ENCODE peak calls at places on chromosomes 11 and 22, in eight cellular contexts. K is fibroblast of pulmonary artery, Q is AG10803, M is IMR-90, D is NB4, A is fibroblast of mammary gland, X is body of pancreas, C is PC-3. V is an unnamed sample.

GRCh38 chr22:39613549-39613921 is 43.0 kb downstream of the CACNA1I start:
- DNase-seq in K (no peak), Q (no peak), M (no peak), D (no peak), A (no peak), X (no peak), C (no peak), V (no peak)

GRCh38 chr11:64580387-64580786 is 10.6 kb upstream of the SLC22A12 start:
- DNase-seq in K (no peak), Q (no peak), M (no peak), D (no peak), A (peak; percentile 7), X (no peak), C (no peak), V (peak; percentile 31)

GRCh38 chr22:45781941-45782340 is 110.3 kb downstream of the ATXN10 start:
- DNase-seq in K (no peak), Q (no peak), M (peak; percentile 54), D (no peak), A (peak; percentile 17), X (no peak), C (peak; percentile 29), V (no peak)

GRCh38 chr11:74024630-74025029 is 15.7 kb upstream of the UCP3 start:
- DNase-seq in K (peak; percentile 90), Q (peak; percentile 88), M (peak; percentile 92), D (no peak), A (peak; percentile 94), X (peak; percentile 56), C (peak; percentile 53), V (peak; percentile 93)

GRCh38 chr11:134537296-134537695 is 125.3 kb upstream of the B3GAT1 start:
- DNase-seq in K (no peak), Q (no peak), M (no peak), D (no peak), A (no peak), X (no peak), C (no peak), V (no peak)

GRCh38 chr11:40403321-40403720 is 1056.1 kb downstream of the LRRC4C start:
- DNase-seq in K (no peak), Q (no peak), M (peak; percentile 23), D (no peak), A (peak; percentile 67), X (no peak), C (peak; percentile 12), V (no peak)

GRCh38 chr22:17143101-17143500 is 16.0 kb downstream of the HDHD5 start:
- DNase-seq in K (no peak), Q (no peak), M (no peak), D (no peak), A (no peak), X (no peak), C (no peak), V (no peak)

GRCh38 chr22:33050614-33051230 is 7.5 kb downstream of the SYN3 start:
- DNase-seq in K (no peak), Q (no peak), M (no peak), D (no peak), A (no peak), X (no peak), C (no peak), V (no peak)

GRCh38 chr11:48101044-48101733 is 115.4 kb upstream of the OR4B1 start:
- DNase-seq in K (no peak), Q (no peak), M (no peak), D (no peak), A (no peak), X (no peak), C (no peak), V (no peak)

GRCh38 chr11:29224739-29225384 is 792.0 kb downstream of the KCNA4 start:
- DNase-seq in K (no peak), Q (no peak), M (no peak), D (no peak), A (no peak), X (no peak), C (no peak), V (no peak)

GRCh38 chr11:75878968-75879367 is 64.0 kb downstream of the UVRAG start:
- DNase-seq in K (no peak), Q (no peak), M (no peak), D (no peak), A (no peak), X (no peak), C (no peak), V (no peak)

GRCh38 chr11:128469220-128469619 is 118.1 kb downstream of the ETS1 start:
- DNase-seq in K (no peak), Q (no peak), M (no peak), D (no peak), A (no peak), X (no peak), C (no peak), V (no peak)

GRCh38 chr22:47630741-47631534 is 868.5 kb downstream of the TBC1D22A start:
- DNase-seq in K (no peak), Q (no peak), M (no peak), D (no peak), A (no peak), X (no peak), C (no peak), V (no peak)

GRCh38 chr22:40196628-40197027 is 18.9 kb downstream of the TNRC6B start:
- DNase-seq in K (peak; percentile 88), Q (peak; percentile 89), M (peak; percentile 97), D (no peak), A (peak; percentile 98), X (no peak), C (peak; percentile 84), V (peak; percentile 94)

GRCh38 chr11:75229466-75229865 is 11.1 kb upstream of the TPBGL start:
- DNase-seq in K (no peak), Q (no peak), M (no peak), D (no peak), A (no peak), X (no peak), C (no peak), V (no peak)

GRCh38 chr11:117868815-117869642 is 7.4 kb downstream of the FXYD6 start:
- DNase-seq in K (no peak), Q (no peak), M (no peak), D (no peak), A (no peak), X (no peak), C (no peak), V (no peak)

GRCh38 chr22:46726986-46727317 is 11.1 kb downstream of the CERK start:
- DNase-seq in K (no peak), Q (no peak), M (no peak), D (no peak), A (no peak), X (no peak), C (no peak), V (no peak)

GRCh38 chr22:26617251-26618199 is at the start of gene CRYBB1:
- DNase-seq in K (no peak), Q (peak; percentile 67), M (peak; percentile 36), D (peak; percentile 23), A (peak; percentile 23), X (peak; percentile 44), C (no peak), V (peak; percentile 7)

GRCh38 chr11:31325162-31325561 is 44.4 kb downstream of the DCDC1 start:
- DNase-seq in K (peak; percentile 86), Q (peak; percentile 73), M (peak; percentile 44), D (no peak), A (peak; percentile 87), X (peak; percentile 5), C (peak; percentile 67), V (peak; percentile 79)

GRCh38 chr11:119666463-119667131 is 62.4 kb downstream of the NECTIN1 start:
- DNase-seq in K (peak; percentile 72), Q (peak; percentile 60), M (peak; percentile 47), D (peak; percentile 74), A (peak; percentile 75), X (peak; percentile 79), C (peak; percentile 89), V (peak; percentile 76)

GRCh38 chr22:39381009-39381755 is 18.4 kb upstream of the TAB1 start:
- DNase-seq in K (no peak), Q (no peak), M (no peak), D (no peak), A (no peak), X (no peak), C (no peak), V (no peak)

GRCh38 chr11:92977401-92977800 is 8.0 kb downstream of the MTNR1B start:
- DNase-seq in K (no peak), Q (no peak), M (no peak), D (no peak), A (no peak), X (no peak), C (no peak), V (no peak)

GRCh38 chr22:35534091-35534490 is 6.5 kb upstream of the RASD2 start:
- DNase-seq in K (no peak), Q (no peak), M (no peak), D (no peak), A (no peak), X (no peak), C (no peak), V (no peak)

GRCh38 chr11:22677153-22677890 is 10.9 kb downstream of the GAS2 start:
- DNase-seq in K (no peak), Q (no peak), M (no peak), D (peak; percentile 4), A (no peak), X (no peak), C (no peak), V (no peak)

GRCh38 chr11:72569966-72570892 is 104.0 kb downstream of the PDE2A start:
- DNase-seq in K (peak; percentile 91), Q (peak; percentile 70), M (peak; percentile 66), D (peak; percentile 41), A (peak; percentile 92), X (peak; percentile 40), C (peak; percentile 93), V (peak; percentile 71)

GRCh38 chr11:62791501-62792192 is at the start of gene TMEM223:
- DNase-seq in K (peak; percentile 73), Q (peak; percentile 70), M (peak; percentile 72), D (peak; percentile 91), A (peak; percentile 60), X (peak; percentile 85), C (peak; percentile 88), V (peak; percentile 85)
- H3K4me3 ChIP-seq in K (peak within 1 kb of the TSS; percentile 88), Q (peak within 1 kb of the TSS; percentile 87), M (peak within 1 kb of the TSS; percentile 93), D (peak within 1 kb of the TSS; percentile 82), A (peak within 1 kb of the TSS; percentile 83), X (peak within 1 kb of the TSS; percentile 42), C (peak within 1 kb of the TSS; percentile 96), V (peak within 1 kb of the TSS; percentile 95)

GRCh38 chr11:1749020-1749758 is 1.2 kb downstream of the IFITM10 start:
- DNase-seq in K (no peak), Q (no peak), M (no peak), D (no peak), A (peak; percentile 34), X (no peak), C (no peak), V (peak; percentile 40)
- TF ChIP-seq CTCF in K (no peak), Q (no peak), M (no peak), D (no peak), A (no peak), X (no peak), C (no peak), V (no peak)

GRCh38 chr11:131977231-131977630 is 606.8 kb downstream of the NTM start:
- DNase-seq in K (peak; percentile 23), Q (peak; percentile 73), M (peak; percentile 43), D (no peak), A (peak; percentile 3), X (no peak), C (peak; percentile 75), V (peak; percentile 18)
- H3K4me3 ChIP-seq in K (no peak overlapping the region), Q (no peak overlapping the region), M (no peak overlapping the region), D (no peak overlapping the region), A (no peak overlapping the region), X (no peak overlapping the region), C (peak overlapping the region; percentile 6), V (no peak overlapping the region)

DNA sequence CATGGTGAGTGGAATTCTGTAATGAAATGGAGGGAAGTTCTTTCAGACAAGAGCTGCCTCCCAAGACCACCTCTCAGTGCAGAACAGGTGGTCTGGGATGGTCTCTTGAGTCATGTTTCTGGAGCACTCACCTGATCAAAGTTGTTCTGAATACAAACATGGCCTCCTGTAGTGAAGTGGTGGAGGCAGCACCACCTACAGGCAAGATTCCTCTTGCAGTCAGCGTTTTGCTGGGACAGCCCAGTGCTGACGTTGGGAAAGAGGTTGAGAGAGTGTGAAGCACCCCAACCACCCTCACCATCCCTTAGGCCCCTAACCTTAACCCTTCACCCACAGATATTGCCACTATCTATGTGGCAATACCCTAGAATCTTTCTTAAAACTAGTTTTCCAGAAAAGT is 371.4 kb downstream of the CADM1 start:
- DNase-seq in K (no peak), Q (no peak), M (no peak), D (peak; percentile 9), A (no peak), X (no peak), C (no peak), V (no peak)
- TF ChIP-seq CTCF in K (no peak), Q (peak; percentile 15), M (no peak), D (peak; percentile 30), A (no peak), X (no peak), C (no peak), V (no peak)

V was measured in cardiac fibroblast.